ENCODE peak calls at places on chromosomes 3 and 15, in six cellular contexts. W is GM12878, T is endothelial cell of umbilical vein, U is A549, Q is HepG2, X is K562. D is an unnamed sample.

GRCh38 chr15:57611938-57612337 is 20.2 kb downstream of the MYZAP start:
- DNase-seq in W (no peak), Q (peak; percentile 12), X (no peak), T (peak; percentile 73), U (peak; percentile 35), D (no peak)

GRCh38 chr15:29805043-29805707 is 17.1 kb downstream of the TJP1 start:
- DNase-seq in U (no peak), W (no peak), T (peak; percentile 81), Q (peak; percentile 18), X (no peak), D (no peak)

GRCh38 chr15:31160297-31160696 is 58.8 kb upstream of the TRPM1 start:
- DNase-seq in U (no peak), W (no peak), T (no peak), X (no peak), Q (no peak), D (no peak)

GRCh38 chr3:141738636-141739363 is 702 bp downstream of the RNF7 start:
- DNase-seq in W (no peak), X (no peak), Q (no peak), U (peak; percentile 45), T (peak; percentile 62), D (peak; percentile 58)

GRCh38 chr3:34676431-34676830 is 878.0 kb downstream of the PDCD6IP start:
- DNase-seq in W (no peak), U (no peak), T (no peak), Q (no peak), X (no peak), D (no peak)

GRCh38 chr3:56769125-56769709 is 32.5 kb downstream of the ARHGEF3 start:
- DNase-seq in U (no peak), Q (no peak), T (no peak), W (no peak), X (no peak), D (no peak)

GRCh38 chr3:101223016-101223415 is 97.4 kb downstream of the IMPG2 start:
- DNase-seq in U (no peak), T (no peak), X (no peak), Q (no peak), W (no peak), D (no peak)

GRCh38 chr3:190265795-190266194 is 56.5 kb downstream of the CLDN1 start:
- DNase-seq in Q (no peak), U (no peak), X (no peak), T (no peak), W (no peak), D (no peak)

GRCh38 chr3:43525376-43525775 is 96.4 kb downstream of the ANO10 start:
- DNase-seq in T (no peak), X (no peak), Q (no peak), W (no peak), U (no peak), D (no peak)

GRCh38 chr15:53962646-53963561 is 15.3 kb upstream of the UNC13C start:
- DNase-seq in X (no peak), W (no peak), T (peak; percentile 10), U (no peak), Q (peak; percentile 23), D (peak; percentile 39)

GRCh38 chr15:87730706-87731105 is 525.8 kb downstream of the NTRK3 start:
- DNase-seq in Q (no peak), X (no peak), T (no peak), W (no peak), U (no peak), D (no peak)

GRCh38 chr3:130658666-130659065 is 88.0 kb downstream of the PIK3R4 start:
- DNase-seq in U (no peak), Q (no peak), W (no peak), X (no peak), T (peak; percentile 47), D (peak; percentile 6)
- TF ChIP-seq MYC in U (no peak), Q (no peak), W (no peak), X (no peak), T (no peak), D (no peak)

DNA sequence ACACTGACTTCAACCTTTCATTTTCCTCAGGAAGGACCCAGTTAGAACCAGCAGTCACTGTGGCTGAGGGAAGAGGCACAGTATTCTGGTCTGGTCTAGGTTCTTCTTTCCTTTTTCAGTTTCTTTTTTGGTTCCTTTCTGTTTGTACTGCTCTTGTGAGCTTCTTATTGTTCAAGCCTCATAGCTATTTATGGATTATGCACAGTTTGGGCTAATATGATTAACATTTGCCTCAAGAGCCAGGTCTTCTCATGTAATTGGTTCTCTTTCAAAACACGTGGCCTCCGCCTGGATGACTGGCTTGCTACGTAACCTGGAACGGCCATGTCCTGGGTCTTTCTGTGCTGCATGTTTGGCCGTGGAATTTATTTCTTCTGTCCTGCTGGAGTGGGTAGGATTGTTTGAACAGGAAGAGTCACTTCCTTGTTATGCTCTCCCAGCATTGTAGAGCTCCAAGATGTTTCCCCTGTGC is 43.3 kb downstream of the RBMS3 start:
- DNase-seq in U (peak; percentile 18), Q (no peak), W (peak; percentile 84), X (no peak), T (peak; percentile 98), D (no peak)
- H3K4me3 ChIP-seq in U (peak overlapping the region; percentile 27), Q (no peak overlapping the region), W (no peak overlapping the region), X (no peak overlapping the region), T (peak overlapping the region; percentile 49), D (no peak overlapping the region)

GRCh38 chr3:189099505-189100290 is 72.1 kb upstream of the TPRG1 start:
- DNase-seq in U (no peak), T (no peak), W (no peak), Q (no peak), X (no peak), D (no peak)

GRCh38 chr3:189096092-189096491 is 75.7 kb upstream of the TPRG1 start:
- DNase-seq in X (no peak), U (no peak), W (no peak), Q (no peak), T (no peak), D (no peak)

GRCh38 chr3:189101594-189101993 is 70.2 kb upstream of the TPRG1 start:
- DNase-seq in W (no peak), Q (no peak), X (no peak), T (no peak), U (no peak), D (no peak)

GRCh38 chr3:189100866-189101265 is 70.9 kb upstream of the TPRG1 start:
- DNase-seq in X (no peak), U (no peak), W (no peak), Q (no peak), T (no peak), D (no peak)

DNA sequence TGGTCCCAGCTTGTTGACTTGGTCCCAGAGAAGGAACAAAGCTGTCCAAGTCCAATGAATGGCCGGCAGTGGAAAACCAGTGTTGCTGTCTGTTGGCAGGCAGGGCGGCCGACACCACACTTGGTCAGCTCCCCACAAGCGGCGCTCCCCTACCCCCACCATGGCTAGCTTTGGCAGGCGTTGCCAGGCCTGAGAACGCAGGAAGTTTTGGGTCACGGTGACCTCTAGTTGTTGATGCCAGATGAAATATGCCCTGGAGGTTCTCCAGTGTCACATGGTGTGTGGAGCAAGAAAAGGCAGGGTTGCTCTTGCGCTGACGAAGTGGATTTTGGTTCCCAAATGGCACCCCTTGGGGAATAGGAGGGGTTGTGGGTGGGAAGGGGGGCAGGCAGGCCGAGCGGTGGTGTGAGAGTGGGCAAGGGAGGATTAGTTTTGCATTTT is 72.7 kb upstream of the TPRG1 start:
- DNase-seq in Q (no peak), T (no peak), X (no peak), W (no peak), U (no peak), D (no peak)
- TF ChIP-seq MAX in Q (no peak), T (no peak), X (no peak), W (no peak), U (no peak), D (no peak)

GRCh38 chr3:131114201-131114600 is 87.5 kb downstream of the NEK11 start:
- DNase-seq in W (no peak), X (no peak), U (no peak), T (no peak), Q (no peak), D (no peak)
- TF ChIP-seq MYC in W (no peak), X (no peak), U (no peak), T (no peak), Q (no peak), D (no peak)

DNA sequence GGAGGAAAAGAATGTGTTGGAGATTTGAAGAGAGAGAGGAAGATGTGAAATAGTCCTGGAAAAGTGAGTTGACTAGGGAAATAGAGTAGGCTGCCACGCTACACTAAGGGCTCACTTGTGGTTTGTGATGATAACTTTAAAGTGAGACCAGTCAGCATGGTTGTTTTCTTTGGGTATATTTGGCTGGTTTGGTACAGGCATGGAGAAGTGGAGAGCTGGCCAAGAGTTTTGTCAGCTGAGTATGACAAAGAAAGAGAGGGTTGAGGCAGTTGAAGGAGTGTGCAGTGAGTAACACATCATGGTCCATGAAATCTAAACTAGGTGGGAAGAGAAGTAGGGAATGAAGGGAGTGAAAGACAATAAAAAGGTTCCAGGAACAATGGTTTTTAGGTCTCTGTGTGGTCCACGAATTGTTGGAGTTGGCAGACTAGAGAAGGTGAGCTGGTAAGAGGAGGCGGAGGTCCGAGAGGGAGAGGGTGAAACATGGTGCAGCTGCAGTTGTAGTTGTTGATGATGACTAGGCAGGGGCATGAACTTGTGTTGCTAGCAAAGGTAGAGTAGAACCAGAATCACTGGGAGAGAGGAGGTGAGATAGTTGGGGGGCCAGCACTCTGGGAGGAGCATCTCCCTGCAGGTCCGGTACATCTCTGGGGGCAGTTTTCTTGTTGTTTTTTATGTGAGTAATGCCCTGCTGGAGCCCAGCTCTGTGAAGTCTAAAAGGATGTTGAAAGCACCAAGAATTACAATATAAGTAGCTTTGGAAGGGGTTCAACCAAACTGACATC is 21.0 kb downstream of the ZNF80 start:
- DNase-seq in W (no peak), T (no peak), U (no peak), X (no peak), Q (no peak), D (no peak)
- H3K4me3 ChIP-seq in W (no peak overlapping the region), T (no peak overlapping the region), U (no peak overlapping the region), X (no peak overlapping the region), Q (no peak overlapping the region), D (no peak overlapping the region)

GRCh38 chr3:196670335-196670734 is 30.8 kb downstream of the NRROS start:
- DNase-seq in Q (no peak), T (peak; percentile 13), W (no peak), X (no peak), U (no peak), D (no peak)
- TF ChIP-seq MAX in Q (no peak), T (no peak), W (no peak), X (no peak), U (no peak), D (no peak)

GRCh38 chr3:153219147-153219546 is 57.1 kb downstream of the RAP2B start:
- DNase-seq in X (no peak), Q (no peak), U (no peak), W (no peak), T (no peak), D (no peak)

GRCh38 chr3:153210660-153211059 is 48.6 kb downstream of the RAP2B start:
- DNase-seq in X (no peak), T (no peak), U (no peak), W (no peak), Q (no peak), D (peak; percentile 91)

GRCh38 chr3:153216928-153217327 is 54.9 kb downstream of the RAP2B start:
- DNase-seq in X (no peak), U (no peak), T (peak; percentile 36), W (no peak), Q (no peak), D (no peak)

GRCh38 chr3:153215497-153215896 is 53.5 kb downstream of the RAP2B start:
- DNase-seq in U (no peak), X (no peak), T (no peak), Q (no peak), W (no peak), D (no peak)

DNA sequence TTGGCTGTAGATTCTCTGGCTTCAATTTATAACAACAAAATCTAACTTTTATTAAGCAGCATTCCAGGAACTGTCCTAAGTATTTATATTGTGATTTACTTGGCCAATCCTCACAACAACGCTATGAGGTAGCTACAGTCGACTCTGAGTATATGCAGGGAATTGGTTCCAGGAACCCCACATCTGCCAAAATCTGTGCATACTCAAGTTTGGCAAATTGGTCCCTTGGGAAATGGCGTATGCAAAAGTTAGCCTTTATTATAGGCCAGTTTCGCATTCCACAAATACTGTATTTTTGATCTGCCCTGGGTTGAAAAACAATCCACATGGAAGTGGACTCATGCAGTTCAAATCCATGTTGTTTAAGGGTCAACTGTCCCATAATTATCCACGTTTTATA is 53.9 kb downstream of the RAP2B start:
- DNase-seq in T (peak; percentile 28), W (no peak), U (no peak), Q (no peak), X (no peak), D (no peak)
- TF ChIP-seq MYC in T (no peak), W (no peak), U (no peak), Q (no peak), X (no peak), D (no peak)